ENCODE peak calls at places on chromosome 1, in seven cellular contexts. One of them, this sample, is unnamed.

GRCh38 chr1:185650602-185651230 is 83.5 kb upstream of the HMCN1 start:
- DNase-seq in activated T-cell treated with anti-CD3 and anti-CD28 coated beads for 1 hour: no peak
- DNase-seq in AG09319: no peak
- DNase-seq in endothelial cell of umbilical vein: no peak
- DNase-seq in stimulated activated CD4-positive, alpha-beta T cell treated with anti-CD3 and anti-CD28 coated beads, Interleukin-12 subunit alpha, Interleukin-12 subunit beta, amount 100 ng/mL, for 4 hours: no peak
- DNase-seq in AML-193: no peak
- DNase-seq in CD4-positive, alpha-beta memory T cell: no peak
- DNase-seq in this sample: no peak

GRCh38 chr1:185652348-185652747 is 81.8 kb upstream of the HMCN1 start:
- DNase-seq in activated T-cell treated with anti-CD3 and anti-CD28 coated beads for 1 hour: no peak
- DNase-seq in AG09319: no peak
- DNase-seq in endothelial cell of umbilical vein: no peak
- DNase-seq in stimulated activated CD4-positive, alpha-beta T cell treated with anti-CD3 and anti-CD28 coated beads, Interleukin-12 subunit alpha, Interleukin-12 subunit beta, amount 100 ng/mL, for 4 hours: no peak
- DNase-seq in AML-193: peak
- DNase-seq in CD4-positive, alpha-beta memory T cell: no peak
- DNase-seq in this sample: peak

GRCh38 chr1:912740-913301 is 10.9 kb upstream of the SAMD11 start:
- DNase-seq in activated T-cell treated with anti-CD3 and anti-CD28 coated beads for 1 hour: no peak
- DNase-seq in AG09319: no peak
- DNase-seq in endothelial cell of umbilical vein: no peak
- DNase-seq in stimulated activated CD4-positive, alpha-beta T cell treated with anti-CD3 and anti-CD28 coated beads, Interleukin-12 subunit alpha, Interleukin-12 subunit beta, amount 100 ng/mL, for 4 hours: no peak
- DNase-seq in AML-193: no peak
- DNase-seq in CD4-positive, alpha-beta memory T cell: no peak
- DNase-seq in this sample: peak

GRCh38 chr1:228304225-228304624 is 96.4 kb downstream of the OBSCN start:
- DNase-seq in activated T-cell treated with anti-CD3 and anti-CD28 coated beads for 1 hour: no peak
- DNase-seq in AG09319: no peak
- DNase-seq in endothelial cell of umbilical vein: no peak
- DNase-seq in stimulated activated CD4-positive, alpha-beta T cell treated with anti-CD3 and anti-CD28 coated beads, Interleukin-12 subunit alpha, Interleukin-12 subunit beta, amount 100 ng/mL, for 4 hours: no peak
- DNase-seq in AML-193: no peak
- DNase-seq in CD4-positive, alpha-beta memory T cell: no peak
- DNase-seq in this sample: no peak

GRCh38 chr1:94666797-94667196 is 125.2 kb upstream of the F3 start:
- DNase-seq in activated T-cell treated with anti-CD3 and anti-CD28 coated beads for 1 hour: no peak
- DNase-seq in AG09319: no peak
- DNase-seq in endothelial cell of umbilical vein: no peak
- DNase-seq in stimulated activated CD4-positive, alpha-beta T cell treated with anti-CD3 and anti-CD28 coated beads, Interleukin-12 subunit alpha, Interleukin-12 subunit beta, amount 100 ng/mL, for 4 hours: no peak
- DNase-seq in AML-193: no peak
- DNase-seq in CD4-positive, alpha-beta memory T cell: no peak
- DNase-seq in this sample: no peak

GRCh38 chr1:10495475-10495817 is 20.7 kb downstream of the PEX14 start:
- DNase-seq in activated T-cell treated with anti-CD3 and anti-CD28 coated beads for 1 hour: no peak
- DNase-seq in AG09319: no peak
- DNase-seq in endothelial cell of umbilical vein: no peak
- DNase-seq in stimulated activated CD4-positive, alpha-beta T cell treated with anti-CD3 and anti-CD28 coated beads, Interleukin-12 subunit alpha, Interleukin-12 subunit beta, amount 100 ng/mL, for 4 hours: no peak
- DNase-seq in AML-193: no peak
- DNase-seq in CD4-positive, alpha-beta memory T cell: no peak
- DNase-seq in this sample: no peak

GRCh38 chr1:167086033-167086432 is 4.1 kb downstream of the GPA33 start:
- DNase-seq in activated T-cell treated with anti-CD3 and anti-CD28 coated beads for 1 hour: no peak
- DNase-seq in AG09319: no peak
- DNase-seq in endothelial cell of umbilical vein: no peak
- DNase-seq in stimulated activated CD4-positive, alpha-beta T cell treated with anti-CD3 and anti-CD28 coated beads, Interleukin-12 subunit alpha, Interleukin-12 subunit beta, amount 100 ng/mL, for 4 hours: no peak
- DNase-seq in AML-193: no peak
- DNase-seq in CD4-positive, alpha-beta memory T cell: no peak
- DNase-seq in this sample: no peak

GRCh38 chr1:184510110-184510509 is 123.3 kb downstream of the C1orf21 start:
- DNase-seq in activated T-cell treated with anti-CD3 and anti-CD28 coated beads for 1 hour: no peak
- DNase-seq in AG09319: no peak
- DNase-seq in endothelial cell of umbilical vein: no peak
- DNase-seq in stimulated activated CD4-positive, alpha-beta T cell treated with anti-CD3 and anti-CD28 coated beads, Interleukin-12 subunit alpha, Interleukin-12 subunit beta, amount 100 ng/mL, for 4 hours: no peak
- DNase-seq in AML-193: no peak
- DNase-seq in CD4-positive, alpha-beta memory T cell: no peak
- DNase-seq in this sample: no peak

GRCh38 chr1:203463469-203464062 is 12.0 kb upstream of the PRELP start:
- DNase-seq in activated T-cell treated with anti-CD3 and anti-CD28 coated beads for 1 hour: no peak
- DNase-seq in AG09319: no peak
- DNase-seq in endothelial cell of umbilical vein: no peak
- DNase-seq in stimulated activated CD4-positive, alpha-beta T cell treated with anti-CD3 and anti-CD28 coated beads, Interleukin-12 subunit alpha, Interleukin-12 subunit beta, amount 100 ng/mL, for 4 hours: no peak
- DNase-seq in AML-193: no peak
- DNase-seq in CD4-positive, alpha-beta memory T cell: no peak
- DNase-seq in this sample: no peak

GRCh38 chr1:221201773-221202172 is 322.5 kb downstream of the HLX start:
- DNase-seq in activated T-cell treated with anti-CD3 and anti-CD28 coated beads for 1 hour: no peak
- DNase-seq in AG09319: no peak
- DNase-seq in endothelial cell of umbilical vein: no peak
- DNase-seq in stimulated activated CD4-positive, alpha-beta T cell treated with anti-CD3 and anti-CD28 coated beads, Interleukin-12 subunit alpha, Interleukin-12 subunit beta, amount 100 ng/mL, for 4 hours: no peak
- DNase-seq in AML-193: no peak
- DNase-seq in CD4-positive, alpha-beta memory T cell: no peak
- DNase-seq in this sample: no peak

GRCh38 chr1:223331301-223331700 is 32.7 kb downstream of the SUSD4 start:
- DNase-seq in activated T-cell treated with anti-CD3 and anti-CD28 coated beads for 1 hour: no peak
- DNase-seq in AG09319: no peak
- DNase-seq in endothelial cell of umbilical vein: no peak
- DNase-seq in stimulated activated CD4-positive, alpha-beta T cell treated with anti-CD3 and anti-CD28 coated beads, Interleukin-12 subunit alpha, Interleukin-12 subunit beta, amount 100 ng/mL, for 4 hours: no peak
- DNase-seq in AML-193: no peak
- DNase-seq in CD4-positive, alpha-beta memory T cell: no peak
- DNase-seq in this sample: no peak

GRCh38 chr1:214469290-214469689 is 82.1 kb downstream of the PTPN14 start:
- DNase-seq in activated T-cell treated with anti-CD3 and anti-CD28 coated beads for 1 hour: no peak
- DNase-seq in AG09319: no peak
- DNase-seq in endothelial cell of umbilical vein: no peak
- DNase-seq in stimulated activated CD4-positive, alpha-beta T cell treated with anti-CD3 and anti-CD28 coated beads, Interleukin-12 subunit alpha, Interleukin-12 subunit beta, amount 100 ng/mL, for 4 hours: no peak
- DNase-seq in AML-193: no peak
- DNase-seq in CD4-positive, alpha-beta memory T cell: no peak
- DNase-seq in this sample: no peak

GRCh38 chr1:53180226-53180625 is 16.4 kb upstream of the CPT2 start:
- DNase-seq in activated T-cell treated with anti-CD3 and anti-CD28 coated beads for 1 hour: no peak
- DNase-seq in AG09319: no peak
- DNase-seq in endothelial cell of umbilical vein: no peak
- DNase-seq in stimulated activated CD4-positive, alpha-beta T cell treated with anti-CD3 and anti-CD28 coated beads, Interleukin-12 subunit alpha, Interleukin-12 subunit beta, amount 100 ng/mL, for 4 hours: no peak
- DNase-seq in AML-193: no peak
- DNase-seq in CD4-positive, alpha-beta memory T cell: no peak
- DNase-seq in this sample: no peak

GRCh38 chr1:84156210-84156621 is 12.1 kb downstream of the PRKACB start:
- DNase-seq in activated T-cell treated with anti-CD3 and anti-CD28 coated beads for 1 hour: no peak
- DNase-seq in AG09319: peak
- DNase-seq in endothelial cell of umbilical vein: peak
- DNase-seq in stimulated activated CD4-positive, alpha-beta T cell treated with anti-CD3 and anti-CD28 coated beads, Interleukin-12 subunit alpha, Interleukin-12 subunit beta, amount 100 ng/mL, for 4 hours: no peak
- DNase-seq in AML-193: no peak
- DNase-seq in CD4-positive, alpha-beta memory T cell: no peak
- DNase-seq in this sample: no peak

GRCh38 chr1:6097824-6098223 is 52.1 kb downstream of the KCNAB2 start:
- DNase-seq in activated T-cell treated with anti-CD3 and anti-CD28 coated beads for 1 hour: no peak
- DNase-seq in AG09319: no peak
- DNase-seq in endothelial cell of umbilical vein: no peak
- DNase-seq in stimulated activated CD4-positive, alpha-beta T cell treated with anti-CD3 and anti-CD28 coated beads, Interleukin-12 subunit alpha, Interleukin-12 subunit beta, amount 100 ng/mL, for 4 hours: no peak
- DNase-seq in AML-193: no peak
- DNase-seq in CD4-positive, alpha-beta memory T cell: no peak
- DNase-seq in this sample: no peak

GRCh38 chr1:231139125-231139649 is 22.7 kb upstream of the TRIM67 start:
- DNase-seq in activated T-cell treated with anti-CD3 and anti-CD28 coated beads for 1 hour: no peak
- DNase-seq in AG09319: no peak
- DNase-seq in endothelial cell of umbilical vein: peak
- DNase-seq in stimulated activated CD4-positive, alpha-beta T cell treated with anti-CD3 and anti-CD28 coated beads, Interleukin-12 subunit alpha, Interleukin-12 subunit beta, amount 100 ng/mL, for 4 hours: no peak
- DNase-seq in AML-193: no peak
- DNase-seq in CD4-positive, alpha-beta memory T cell: no peak
- DNase-seq in this sample: peak

GRCh38 chr1:106924360-106924759 is 132.1 kb upstream of the PRMT6 start:
- DNase-seq in activated T-cell treated with anti-CD3 and anti-CD28 coated beads for 1 hour: no peak
- DNase-seq in AG09319: no peak
- DNase-seq in endothelial cell of umbilical vein: no peak
- DNase-seq in stimulated activated CD4-positive, alpha-beta T cell treated with anti-CD3 and anti-CD28 coated beads, Interleukin-12 subunit alpha, Interleukin-12 subunit beta, amount 100 ng/mL, for 4 hours: no peak
- DNase-seq in AML-193: no peak
- DNase-seq in CD4-positive, alpha-beta memory T cell: no peak
- DNase-seq in this sample: no peak

GRCh38 chr1:70906790-70907189 is 140.8 kb downstream of the PTGER3 start:
- DNase-seq in activated T-cell treated with anti-CD3 and anti-CD28 coated beads for 1 hour: no peak
- DNase-seq in AG09319: no peak
- DNase-seq in endothelial cell of umbilical vein: no peak
- DNase-seq in stimulated activated CD4-positive, alpha-beta T cell treated with anti-CD3 and anti-CD28 coated beads, Interleukin-12 subunit alpha, Interleukin-12 subunit beta, amount 100 ng/mL, for 4 hours: no peak
- DNase-seq in AML-193: peak
- DNase-seq in CD4-positive, alpha-beta memory T cell: no peak
- DNase-seq in this sample: no peak

GRCh38 chr1:31745071-31745897 is 18.9 kb downstream of the ADGRB2 start:
- DNase-seq in activated T-cell treated with anti-CD3 and anti-CD28 coated beads for 1 hour: no peak
- DNase-seq in AG09319: no peak
- DNase-seq in endothelial cell of umbilical vein: peak
- DNase-seq in stimulated activated CD4-positive, alpha-beta T cell treated with anti-CD3 and anti-CD28 coated beads, Interleukin-12 subunit alpha, Interleukin-12 subunit beta, amount 100 ng/mL, for 4 hours: peak
- DNase-seq in AML-193: peak
- DNase-seq in CD4-positive, alpha-beta memory T cell: peak
- DNase-seq in this sample: peak

GRCh38 chr1:21289700-21290545 is at the start of gene ECE1:
- DNase-seq in activated T-cell treated with anti-CD3 and anti-CD28 coated beads for 1 hour: peak
- DNase-seq in AG09319: no peak
- DNase-seq in endothelial cell of umbilical vein: peak
- DNase-seq in stimulated activated CD4-positive, alpha-beta T cell treated with anti-CD3 and anti-CD28 coated beads, Interleukin-12 subunit alpha, Interleukin-12 subunit beta, amount 100 ng/mL, for 4 hours: peak
- DNase-seq in AML-193: no peak
- DNase-seq in CD4-positive, alpha-beta memory T cell: peak
- DNase-seq in this sample: no peak

GRCh38 chr1:29380532-29380931 is 144.2 kb downstream of the PTPRU start:
- DNase-seq in activated T-cell treated with anti-CD3 and anti-CD28 coated beads for 1 hour: no peak
- DNase-seq in AG09319: no peak
- DNase-seq in endothelial cell of umbilical vein: no peak
- DNase-seq in stimulated activated CD4-positive, alpha-beta T cell treated with anti-CD3 and anti-CD28 coated beads, Interleukin-12 subunit alpha, Interleukin-12 subunit beta, amount 100 ng/mL, for 4 hours: no peak
- DNase-seq in AML-193: no peak
- DNase-seq in CD4-positive, alpha-beta memory T cell: no peak
- DNase-seq in this sample: no peak

GRCh38 chr1:166470465-166470864 is 303.7 kb upstream of the FAM78B start:
- DNase-seq in activated T-cell treated with anti-CD3 and anti-CD28 coated beads for 1 hour: no peak
- DNase-seq in AG09319: no peak
- DNase-seq in endothelial cell of umbilical vein: no peak
- DNase-seq in stimulated activated CD4-positive, alpha-beta T cell treated with anti-CD3 and anti-CD28 coated beads, Interleukin-12 subunit alpha, Interleukin-12 subunit beta, amount 100 ng/mL, for 4 hours: no peak
- DNase-seq in AML-193: no peak
- DNase-seq in CD4-positive, alpha-beta memory T cell: no peak
- DNase-seq in this sample: no peak

GRCh38 chr1:46622341-46622740 is 5.7 kb upstream of the MOB3C start:
- DNase-seq in activated T-cell treated with anti-CD3 and anti-CD28 coated beads for 1 hour: no peak
- DNase-seq in AG09319: no peak
- DNase-seq in endothelial cell of umbilical vein: no peak
- DNase-seq in stimulated activated CD4-positive, alpha-beta T cell treated with anti-CD3 and anti-CD28 coated beads, Interleukin-12 subunit alpha, Interleukin-12 subunit beta, amount 100 ng/mL, for 4 hours: no peak
- DNase-seq in AML-193: peak
- DNase-seq in CD4-positive, alpha-beta memory T cell: no peak
- DNase-seq in this sample: peak

GRCh38 chr1:224302947-224303346 is 27.0 kb downstream of the NVL start:
- DNase-seq in activated T-cell treated with anti-CD3 and anti-CD28 coated beads for 1 hour: no peak
- DNase-seq in AG09319: no peak
- DNase-seq in endothelial cell of umbilical vein: no peak
- DNase-seq in stimulated activated CD4-positive, alpha-beta T cell treated with anti-CD3 and anti-CD28 coated beads, Interleukin-12 subunit alpha, Interleukin-12 subunit beta, amount 100 ng/mL, for 4 hours: no peak
- DNase-seq in AML-193: no peak
- DNase-seq in CD4-positive, alpha-beta memory T cell: no peak
- DNase-seq in this sample: no peak

GRCh38 chr1:185477638-185478216 is 160.7 kb upstream of the IVNS1ABP start:
- DNase-seq in activated T-cell treated with anti-CD3 and anti-CD28 coated beads for 1 hour: no peak
- DNase-seq in AG09319: no peak
- DNase-seq in endothelial cell of umbilical vein: peak
- DNase-seq in stimulated activated CD4-positive, alpha-beta T cell treated with anti-CD3 and anti-CD28 coated beads, Interleukin-12 subunit alpha, Interleukin-12 subunit beta, amount 100 ng/mL, for 4 hours: no peak
- DNase-seq in AML-193: peak
- DNase-seq in CD4-positive, alpha-beta memory T cell: no peak
- DNase-seq in this sample: no peak

GRCh38 chr1:163422738-163423404 is 101.1 kb downstream of the NUF2 start:
- DNase-seq in activated T-cell treated with anti-CD3 and anti-CD28 coated beads for 1 hour: no peak
- DNase-seq in AG09319: no peak
- DNase-seq in endothelial cell of umbilical vein: no peak
- DNase-seq in stimulated activated CD4-positive, alpha-beta T cell treated with anti-CD3 and anti-CD28 coated beads, Interleukin-12 subunit alpha, Interleukin-12 subunit beta, amount 100 ng/mL, for 4 hours: no peak
- DNase-seq in AML-193: no peak
- DNase-seq in CD4-positive, alpha-beta memory T cell: no peak
- DNase-seq in this sample: no peak

GRCh38 chr1:12436345-12436658 is 181.7 kb downstream of the DHRS3 start:
- DNase-seq in activated T-cell treated with anti-CD3 and anti-CD28 coated beads for 1 hour: no peak
- DNase-seq in AG09319: no peak
- DNase-seq in endothelial cell of umbilical vein: no peak
- DNase-seq in stimulated activated CD4-positive, alpha-beta T cell treated with anti-CD3 and anti-CD28 coated beads, Interleukin-12 subunit alpha, Interleukin-12 subunit beta, amount 100 ng/mL, for 4 hours: no peak
- DNase-seq in AML-193: no peak
- DNase-seq in CD4-positive, alpha-beta memory T cell: no peak
- DNase-seq in this sample: no peak

GRCh38 chr1:206814716-206815341 is 42.5 kb upstream of the IL10 start:
- DNase-seq in activated T-cell treated with anti-CD3 and anti-CD28 coated beads for 1 hour: no peak
- DNase-seq in AG09319: peak
- DNase-seq in endothelial cell of umbilical vein: peak
- DNase-seq in stimulated activated CD4-positive, alpha-beta T cell treated with anti-CD3 and anti-CD28 coated beads, Interleukin-12 subunit alpha, Interleukin-12 subunit beta, amount 100 ng/mL, for 4 hours: no peak
- DNase-seq in AML-193: no peak
- DNase-seq in CD4-positive, alpha-beta memory T cell: no peak
- DNase-seq in this sample: no peak

GRCh38 chr1:64745986-64746940 is 1.4 kb downstream of the RAVER2 start:
- DNase-seq in activated T-cell treated with anti-CD3 and anti-CD28 coated beads for 1 hour: no peak
- DNase-seq in AG09319: no peak
- DNase-seq in endothelial cell of umbilical vein: no peak
- DNase-seq in stimulated activated CD4-positive, alpha-beta T cell treated with anti-CD3 and anti-CD28 coated beads, Interleukin-12 subunit alpha, Interleukin-12 subunit beta, amount 100 ng/mL, for 4 hours: no peak
- DNase-seq in AML-193: peak
- DNase-seq in CD4-positive, alpha-beta memory T cell: no peak
- DNase-seq in this sample: peak

GRCh38 chr1:100494393-100495084 is 43.4 kb upstream of the GPR88 start:
- DNase-seq in activated T-cell treated with anti-CD3 and anti-CD28 coated beads for 1 hour: no peak
- DNase-seq in AG09319: no peak
- DNase-seq in endothelial cell of umbilical vein: no peak
- DNase-seq in stimulated activated CD4-positive, alpha-beta T cell treated with anti-CD3 and anti-CD28 coated beads, Interleukin-12 subunit alpha, Interleukin-12 subunit beta, amount 100 ng/mL, for 4 hours: no peak
- DNase-seq in AML-193: no peak
- DNase-seq in CD4-positive, alpha-beta memory T cell: no peak
- DNase-seq in this sample: no peak

GRCh38 chr1:53122194-53122846 is 20.1 kb downstream of the SLC1A7 start:
- DNase-seq in activated T-cell treated with anti-CD3 and anti-CD28 coated beads for 1 hour: no peak
- DNase-seq in AG09319: no peak
- DNase-seq in endothelial cell of umbilical vein: no peak
- DNase-seq in stimulated activated CD4-positive, alpha-beta T cell treated with anti-CD3 and anti-CD28 coated beads, Interleukin-12 subunit alpha, Interleukin-12 subunit beta, amount 100 ng/mL, for 4 hours: no peak
- DNase-seq in AML-193: no peak
- DNase-seq in CD4-positive, alpha-beta memory T cell: no peak
- DNase-seq in this sample: no peak

GRCh38 chr1:182725264-182725965 is 41.0 kb upstream of the RGS8 start:
- DNase-seq in activated T-cell treated with anti-CD3 and anti-CD28 coated beads for 1 hour: no peak
- DNase-seq in AG09319: no peak
- DNase-seq in endothelial cell of umbilical vein: no peak
- DNase-seq in stimulated activated CD4-positive, alpha-beta T cell treated with anti-CD3 and anti-CD28 coated beads, Interleukin-12 subunit alpha, Interleukin-12 subunit beta, amount 100 ng/mL, for 4 hours: no peak
- DNase-seq in AML-193: no peak
- DNase-seq in CD4-positive, alpha-beta memory T cell: no peak
- DNase-seq in this sample: no peak

This sample was measured in Kasumi-1.